ENCODE peak calls at places on chromosomes 3 and 15, in seven cellular contexts. One of them, this sample, is unnamed.

GRCh38 chr15:77542491-77543001 is 90.2 kb downstream of the LINGO1 start:
- DNase-seq in right lobe of liver: no peak
- DNase-seq in H9: no peak
- DNase-seq in WTC11: no peak
- DNase-seq in activated CD8-positive, alpha-beta memory T cell treated with anti-CD3 and anti-CD28 coated beads, Interleukin-2, amount 10 ng/mL, durations not matched to agents 7 days and 5 days: no peak
- DNase-seq in substantia nigra: no peak
- DNase-seq in stimulated activated CD4-positive, alpha-beta T cell treated with anti-CD3 and anti-CD28 coated beads, TNF-alpha, amount 100 ng/mL, for 4 hours: no peak
- DNase-seq in this sample: peak

GRCh38 chr3:128515967-128516366 is 23.0 kb upstream of the GATA2 start:
- DNase-seq in activated CD8-positive, alpha-beta memory T cell treated with anti-CD3 and anti-CD28 coated beads, Interleukin-2, amount 10 ng/mL, durations not matched to agents 7 days and 5 days: no peak
- DNase-seq in WTC11: no peak
- DNase-seq in H9: no peak
- DNase-seq in right lobe of liver: no peak
- DNase-seq in substantia nigra: no peak
- DNase-seq in stimulated activated CD4-positive, alpha-beta T cell treated with anti-CD3 and anti-CD28 coated beads, TNF-alpha, amount 100 ng/mL, for 4 hours: no peak
- DNase-seq in this sample: no peak

GRCh38 chr3:49222002-49222401 is 50.6 kb downstream of the KLHDC8B start:
- DNase-seq in right lobe of liver: no peak
- DNase-seq in H9: no peak
- DNase-seq in activated CD8-positive, alpha-beta memory T cell treated with anti-CD3 and anti-CD28 coated beads, Interleukin-2, amount 10 ng/mL, durations not matched to agents 7 days and 5 days: no peak
- DNase-seq in stimulated activated CD4-positive, alpha-beta T cell treated with anti-CD3 and anti-CD28 coated beads, TNF-alpha, amount 100 ng/mL, for 4 hours: no peak
- DNase-seq in substantia nigra: no peak
- DNase-seq in WTC11: no peak
- DNase-seq in this sample: no peak

GRCh38 chr3:157127831-157128767 is 31.8 kb downstream of the CCNL1 start:
- DNase-seq in WTC11: no peak
- DNase-seq in substantia nigra: no peak
- DNase-seq in activated CD8-positive, alpha-beta memory T cell treated with anti-CD3 and anti-CD28 coated beads, Interleukin-2, amount 10 ng/mL, durations not matched to agents 7 days and 5 days: peak
- DNase-seq in stimulated activated CD4-positive, alpha-beta T cell treated with anti-CD3 and anti-CD28 coated beads, TNF-alpha, amount 100 ng/mL, for 4 hours: peak
- DNase-seq in H9: no peak
- DNase-seq in right lobe of liver: peak
- DNase-seq in this sample: peak

GRCh38 chr3:77370413-77370812 is 330.5 kb downstream of the ROBO2 start:
- DNase-seq in activated CD8-positive, alpha-beta memory T cell treated with anti-CD3 and anti-CD28 coated beads, Interleukin-2, amount 10 ng/mL, durations not matched to agents 7 days and 5 days: no peak
- DNase-seq in right lobe of liver: no peak
- DNase-seq in substantia nigra: no peak
- DNase-seq in stimulated activated CD4-positive, alpha-beta T cell treated with anti-CD3 and anti-CD28 coated beads, TNF-alpha, amount 100 ng/mL, for 4 hours: no peak
- DNase-seq in H9: no peak
- DNase-seq in WTC11: no peak
- DNase-seq in this sample: no peak

GRCh38 chr15:70318996-70319465 is 221.3 kb upstream of the TLE3 start:
- DNase-seq in H9: no peak
- DNase-seq in WTC11: no peak
- DNase-seq in right lobe of liver: no peak
- DNase-seq in activated CD8-positive, alpha-beta memory T cell treated with anti-CD3 and anti-CD28 coated beads, Interleukin-2, amount 10 ng/mL, durations not matched to agents 7 days and 5 days: no peak
- DNase-seq in substantia nigra: no peak
- DNase-seq in stimulated activated CD4-positive, alpha-beta T cell treated with anti-CD3 and anti-CD28 coated beads, TNF-alpha, amount 100 ng/mL, for 4 hours: no peak
- DNase-seq in this sample: no peak

GRCh38 chr3:51703026-51703775 is 3.7 kb upstream of the GRM2 start:
- DNase-seq in activated CD8-positive, alpha-beta memory T cell treated with anti-CD3 and anti-CD28 coated beads, Interleukin-2, amount 10 ng/mL, durations not matched to agents 7 days and 5 days: no peak
- DNase-seq in stimulated activated CD4-positive, alpha-beta T cell treated with anti-CD3 and anti-CD28 coated beads, TNF-alpha, amount 100 ng/mL, for 4 hours: no peak
- DNase-seq in H9: no peak
- DNase-seq in substantia nigra: no peak
- DNase-seq in right lobe of liver: peak
- DNase-seq in WTC11: peak
- DNase-seq in this sample: no peak

GRCh38 chr15:69610858-69611257 is 158.2 kb downstream of the RPLP1 start:
- DNase-seq in activated CD8-positive, alpha-beta memory T cell treated with anti-CD3 and anti-CD28 coated beads, Interleukin-2, amount 10 ng/mL, durations not matched to agents 7 days and 5 days: no peak
- DNase-seq in H9: peak
- DNase-seq in right lobe of liver: no peak
- DNase-seq in stimulated activated CD4-positive, alpha-beta T cell treated with anti-CD3 and anti-CD28 coated beads, TNF-alpha, amount 100 ng/mL, for 4 hours: no peak
- DNase-seq in substantia nigra: no peak
- DNase-seq in WTC11: no peak
- DNase-seq in this sample: no peak

GRCh38 chr3:153232737-153233330 is 70.8 kb downstream of the RAP2B start:
- DNase-seq in activated CD8-positive, alpha-beta memory T cell treated with anti-CD3 and anti-CD28 coated beads, Interleukin-2, amount 10 ng/mL, durations not matched to agents 7 days and 5 days: no peak
- DNase-seq in right lobe of liver: no peak
- DNase-seq in stimulated activated CD4-positive, alpha-beta T cell treated with anti-CD3 and anti-CD28 coated beads, TNF-alpha, amount 100 ng/mL, for 4 hours: no peak
- DNase-seq in WTC11: no peak
- DNase-seq in substantia nigra: no peak
- DNase-seq in H9: no peak
- DNase-seq in this sample: no peak

GRCh38 chr3:115380883-115381572 is 233.9 kb upstream of the ZBTB20 start:
- DNase-seq in H9: no peak
- DNase-seq in right lobe of liver: no peak
- DNase-seq in substantia nigra: no peak
- DNase-seq in stimulated activated CD4-positive, alpha-beta T cell treated with anti-CD3 and anti-CD28 coated beads, TNF-alpha, amount 100 ng/mL, for 4 hours: no peak
- DNase-seq in activated CD8-positive, alpha-beta memory T cell treated with anti-CD3 and anti-CD28 coated beads, Interleukin-2, amount 10 ng/mL, durations not matched to agents 7 days and 5 days: no peak
- DNase-seq in WTC11: no peak
- DNase-seq in this sample: no peak

This sample was measured in tibial artery.